ENCODE peak calls at places on chromosomes 13 and 19, in four cellular contexts. H is PC-3, O is omental fat pad, V is right atrium auricular region. C is an unnamed sample.

GRCh38 chr19:246551-246950 is 44.7 kb downstream of the PLPP2 start:
- DNase-seq in O (no peak), H (no peak), V (no peak), C (no peak)

GRCh38 chr19:48329167-48329891 is 4.0 kb downstream of the EMP3 start:
- DNase-seq in H (peak; percentile 34), V (no peak), O (no peak), C (no peak)

GRCh38 chr19:19534556-19535265 is 3.4 kb upstream of the CILP2 start:
- DNase-seq in V (no peak), H (no peak), O (no peak), C (no peak)

GRCh38 chr19:9917322-9917721 is 19.0 kb downstream of the OLFM2 start:
- DNase-seq in H (peak; percentile 85), O (no peak), V (no peak), C (no peak)

GRCh38 chr19:10566658-10567410 is 1.0 kb upstream of the KRI1 start:
- DNase-seq in O (no peak), V (no peak), H (no peak), C (no peak)

GRCh38 chr19:8367327-8368001 is 3.5 kb downstream of the ANGPTL4 start:
- DNase-seq in H (peak; percentile 97), O (peak; percentile 93), V (peak; percentile 95), C (peak; percentile 99)

GRCh38 chr13:39900106-39900750 is 244.8 kb downstream of the COG6 start:
- DNase-seq in H (no peak), O (no peak), V (no peak), C (no peak)

GRCh38 chr13:79628463-79628862 is 147.5 kb downstream of the NDFIP2 start:
- DNase-seq in V (no peak), H (no peak), O (no peak), C (no peak)

GRCh38 chr19:56508282-56508778 is 675 bp downstream of the ZNF471 start:
- DNase-seq in V (no peak), O (no peak), H (no peak), C (no peak)

GRCh38 chr13:114341003-114341777 is 26.9 kb downstream of the CHAMP1 start:
- DNase-seq in H (no peak), O (no peak), V (no peak), C (no peak)

GRCh38 chr19:750640-751423 is at the start of gene MISP:
- DNase-seq in V (no peak), O (no peak), H (peak; percentile 84), C (no peak)

GRCh38 chr13:91025442-91025841 is 322.0 kb upstream of the MIR17HG start:
- DNase-seq in V (no peak), O (no peak), H (no peak), C (no peak)

GRCh38 chr19:16351133-16351809 is 26.6 kb downstream of the KLF2 start:
- DNase-seq in V (no peak), H (peak; percentile 23), O (no peak), C (no peak)

GRCh38 chr19:1945899-1946298 is 4.9 kb downstream of the CSNK1G2 start:
- DNase-seq in H (peak; percentile 61), O (no peak), V (no peak), C (peak; percentile 86)

GRCh38 chr19:2270157-2270571 is 11.8 kb downstream of the PEAK3 start:
- DNase-seq in V (no peak), H (no peak), O (peak; percentile 37), C (no peak)

GRCh38 chr13:72185756-72186155 is 318.8 kb upstream of the DACH1 start:
- DNase-seq in V (no peak), H (no peak), O (no peak), C (no peak)

GRCh38 chr13:43229506-43229905 is 206.1 kb downstream of the DNAJC15 start:
- DNase-seq in O (no peak), H (peak; percentile 47), V (no peak), C (no peak)

GRCh38 chr19:50640368-50640767 is 687 bp upstream of the SYT3 start:
- DNase-seq in V (no peak), H (no peak), O (no peak), C (no peak)

GRCh38 chr13:66048888-66049287 is 1181.2 kb downstream of the PCDH9 start:
- DNase-seq in O (no peak), H (no peak), V (no peak), C (no peak)

GRCh38 chr13:97276862-97277269 is 54.7 kb downstream of the MBNL2 start:
- DNase-seq in O (no peak), V (no peak), H (no peak), C (no peak)

GRCh38 chr13:105336706-105337582 is 1198.5 kb downstream of the EFNB2 start:
- DNase-seq in H (no peak), V (no peak), O (no peak), C (no peak)

GRCh38 chr13:59721889-59722579 is 441.7 kb downstream of the DIAPH3 start:
- DNase-seq in O (no peak), V (no peak), H (no peak), C (no peak)

GRCh38 chr13:42041017-42041683 is 7.3 kb upstream of the DGKH start:
- DNase-seq in O (no peak), H (peak; percentile 58), V (no peak), C (no peak)

GRCh38 chr19:2188708-2189385 is 25.1 kb downstream of the DOT1L start:
- DNase-seq in H (no peak), O (no peak), V (no peak), C (no peak)

GRCh38 chr13:41384749-41385503 is 72.4 kb upstream of the RGCC start:
- DNase-seq in O (no peak), H (peak; percentile 36), V (no peak), C (no peak)

GRCh38 chr19:49142866-49143335 is 12.3 kb downstream of the HRC start:
- DNase-seq in O (peak; percentile 73), H (peak; percentile 88), V (peak; percentile 95), C (peak; percentile 96)

GRCh38 chr19:48497728-48498575 is 13.7 kb downstream of the LMTK3 start:
- DNase-seq in O (no peak), V (no peak), H (no peak), C (no peak)

GRCh38 chr19:51127755-51128154 is 3.0 kb downstream of the SIGLEC9 start:
- DNase-seq in V (peak; percentile 76), O (no peak), H (peak; percentile 72), C (no peak)

GRCh38 chr13:29567411-29567810 is 28.1 kb downstream of the SLC7A1 start:
- DNase-seq in H (no peak), O (no peak), V (no peak), C (no peak)

GRCh38 chr13:98839826-98840769 is 87.6 kb upstream of the SLC15A1 start:
- DNase-seq in H (peak; percentile 68), V (peak; percentile 76), O (no peak), C (no peak)

GRCh38 chr19:16180611-16181010 is 4.6 kb upstream of the FAM32A start:
- DNase-seq in O (no peak), H (peak; percentile 71), V (no peak), C (no peak)

GRCh38 chr19:41882568-41883462 is at the start of gene ARHGEF1:
- DNase-seq in V (no peak), O (no peak), H (peak; percentile 35), C (no peak)

DNA sequence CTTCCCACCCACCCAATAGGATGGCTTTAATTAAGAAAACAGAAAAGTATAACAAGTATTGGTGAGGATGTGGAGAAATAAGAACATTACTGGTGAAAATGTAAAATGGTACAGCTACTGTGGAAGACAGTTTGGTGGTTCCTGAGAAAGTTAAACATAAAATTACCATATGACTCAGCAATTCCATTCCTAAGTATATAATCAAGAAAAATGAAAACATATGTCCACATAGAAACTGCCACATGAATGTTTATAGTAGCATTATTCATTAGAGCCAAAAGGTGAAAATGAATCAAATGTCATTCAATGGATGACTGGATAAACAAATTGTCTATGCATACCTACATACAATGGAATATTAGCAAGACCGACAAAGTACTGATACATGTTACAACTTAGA is 16.9 kb downstream of the DZIP1 start:
- DNase-seq in H (no peak), V (no peak), O (no peak), C (no peak)
- TF ChIP-seq CTCF in H (no peak), V (no peak), O (no peak), C (no peak)

GRCh38 chr19:13417054-13417453 is 89.2 kb downstream of the CACNA1A start:
- DNase-seq in V (no peak), H (peak; percentile 23), O (no peak), C (no peak)
- TF ChIP-seq CTCF in V (no peak), H (no peak), O (no peak), C (no peak)

DNA sequence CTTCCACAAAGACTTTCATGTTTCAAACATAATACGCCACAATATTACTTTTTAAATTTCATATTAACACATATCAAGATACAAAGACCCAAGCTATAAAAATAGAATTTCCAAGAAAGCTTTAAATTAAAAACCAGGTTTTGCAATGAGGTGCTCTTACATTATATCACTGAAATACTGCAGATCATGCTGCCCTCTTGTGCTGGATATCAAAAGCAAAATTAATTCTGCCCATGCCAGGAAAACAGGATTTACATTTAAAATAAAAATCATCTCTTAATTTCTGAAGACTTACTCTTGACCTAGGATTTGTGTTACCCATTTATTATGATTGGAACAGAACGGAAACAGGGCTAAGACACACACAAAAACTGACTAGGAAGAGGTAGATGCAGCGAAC is 145.0 kb downstream of the ABCC4 start:
- DNase-seq in V (no peak), O (no peak), H (peak; percentile 56), C (no peak)
- TF ChIP-seq CTCF in V (peak; percentile 29), O (no peak), H (peak; percentile 75), C (peak; percentile 67)

DNA sequence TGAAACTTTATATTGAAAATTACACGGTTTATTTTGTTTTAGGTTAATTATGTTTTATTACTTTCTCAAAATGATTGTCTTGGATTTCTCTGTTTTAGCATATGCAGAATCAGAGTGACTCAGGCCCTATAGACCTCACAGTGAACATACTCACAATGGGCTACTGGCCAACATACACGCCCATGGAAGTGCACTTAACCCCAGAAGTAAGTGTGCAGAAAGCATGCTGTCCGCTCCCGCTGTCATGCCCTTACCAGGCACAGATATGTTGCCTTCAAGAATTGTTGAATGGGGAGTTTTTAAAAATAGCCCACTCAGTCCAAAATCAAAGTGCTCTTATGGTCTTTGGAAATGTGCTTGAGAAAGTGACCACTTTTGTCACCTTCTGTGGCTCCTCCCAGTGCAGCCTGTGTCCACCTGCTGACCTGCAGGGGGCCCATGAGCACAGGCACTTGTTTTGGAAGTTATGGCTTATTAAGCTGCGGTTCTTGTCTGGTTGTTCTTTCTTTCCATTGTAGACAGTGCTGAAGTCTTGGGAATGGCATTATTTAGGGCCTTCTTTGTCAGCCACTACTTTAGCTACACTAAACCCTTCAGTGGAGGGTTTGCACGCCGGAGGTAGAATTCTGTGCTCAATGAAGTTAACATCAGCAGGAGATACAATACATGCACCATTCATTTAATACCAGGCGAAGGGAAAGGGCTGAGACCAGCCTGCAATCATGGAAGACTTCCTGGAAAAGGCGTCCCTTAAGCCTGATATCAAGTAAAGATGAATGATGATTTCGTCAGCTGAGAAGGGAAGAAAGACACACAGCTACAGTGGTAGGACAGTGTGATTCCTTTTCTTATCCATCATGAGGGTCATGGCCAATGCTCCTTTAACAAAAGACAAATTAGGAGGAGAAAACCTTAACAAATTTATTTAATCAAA is 36.7 kb downstream of the CUL4A start:
- DNase-seq in O (no peak), V (no peak), H (peak; percentile 15), C (no peak)
- TF ChIP-seq CTCF in O (no peak), V (no peak), H (peak; percentile 61), C (peak; percentile 35)

GRCh38 chr19:39435499-39436349 is at the start of gene RPS16:
- DNase-seq in V (peak; percentile 97), O (peak; percentile 85), H (peak; percentile 95), C (peak; percentile 99)
- TF ChIP-seq CTCF in V (no peak), O (no peak), H (no peak), C (no peak)

C was measured in osteocyte.